ENCODE peak calls at places on chromosomes 11 and 22, in five cellular contexts. O is GM19239; C is activated CD4-positive, alpha-beta T cell treated with anti-CD3 and anti-CD28 coated beads, Interleukin-2, amount 50 U/mL, for 48 hours; A is left ventricle myocardium inferior; M is adrenal gland. I is an unnamed sample.

GRCh38 chr11:116513894-116514293 is 258.9 kb downstream of the BUD13 start:
- DNase-seq in A (peak; percentile 21), C (peak; percentile 36), M (peak; percentile 31), O (no peak), I (no peak)

GRCh38 chr11:11157201-11157600 is 195.8 kb downstream of the CSNK2A3 start:
- DNase-seq in O (no peak), M (no peak), C (peak; percentile 36), A (no peak), I (peak; percentile 30)

GRCh38 chr22:23772315-23773246 is at the start of gene MMP11:
- DNase-seq in A (peak; percentile 73), O (no peak), C (peak; percentile 61), M (no peak), I (peak; percentile 84)

GRCh38 chr22:31084811-31085492 is 3.8 kb downstream of the SMTN start:
- DNase-seq in A (peak; percentile 90), M (peak; percentile 86), O (peak; percentile 92), C (peak; percentile 88), I (peak; percentile 97)

GRCh38 chr11:69943066-69943465 is 123.8 kb upstream of the FGF3 start:
- DNase-seq in O (no peak), A (no peak), C (no peak), M (no peak), I (no peak)

GRCh38 chr11:61893981-61894380 is 2.6 kb upstream of the FADS3 start:
- DNase-seq in M (no peak), A (no peak), O (no peak), C (no peak), I (no peak)

GRCh38 chr11:108199446-108200321 is 22.8 kb downstream of the NPAT start:
- DNase-seq in A (no peak), M (no peak), O (peak; percentile 26), C (peak; percentile 74), I (peak; percentile 80)

GRCh38 chr11:74683279-74683871 is 47.9 kb downstream of the CHRDL2 start:
- DNase-seq in A (peak; percentile 36), C (peak; percentile 3), M (peak; percentile 20), O (no peak), I (peak; percentile 46)

GRCh38 chr11:30821438-30821965 is 235.3 kb upstream of the MPPED2 start:
- DNase-seq in M (no peak), O (no peak), A (no peak), C (no peak), I (no peak)

GRCh38 chr11:87421422-87421821 is 383.7 kb downstream of the TMEM135 start:
- DNase-seq in A (no peak), M (peak; percentile 44), C (peak; percentile 12), O (peak; percentile 29), I (peak; percentile 38)

GRCh38 chr22:24133187-24133965 is 47.9 kb upstream of the SUSD2 start:
- DNase-seq in C (no peak), A (peak; percentile 25), O (no peak), M (no peak), I (no peak)

GRCh38 chr11:129141748-129142475 is 50.2 kb downstream of the ARHGAP32 start:
- DNase-seq in C (no peak), M (no peak), O (no peak), A (no peak), I (no peak)

GRCh38 chr11:10197091-10197490 is 96.9 kb downstream of the SBF2 start:
- DNase-seq in O (no peak), C (no peak), A (no peak), M (no peak), I (no peak)

GRCh38 chr11:63099555-63099954 is 44.5 kb downstream of the SLC22A24 start:
- DNase-seq in O (no peak), C (no peak), A (no peak), M (no peak), I (no peak)

GRCh38 chr11:8325905-8326304 is 62.2 kb upstream of the LMO1 start:
- DNase-seq in A (no peak), M (no peak), C (no peak), O (no peak), I (no peak)

GRCh38 chr22:22463855-22464540 is 44.5 kb downstream of the ZNF280B start:
- DNase-seq in C (peak; percentile 45), O (peak; percentile 26), M (peak; percentile 51), A (no peak), I (peak; percentile 42)

GRCh38 chr22:30286813-30287625 is 2.3 kb downstream of the CASTOR1 start:
- DNase-seq in A (peak; percentile 68), C (peak; percentile 92), O (peak; percentile 78), M (peak; percentile 65), I (peak; percentile 86)

GRCh38 chr11:6248248-6248647 is 9.4 kb downstream of the CNGA4 start:
- DNase-seq in C (no peak), O (no peak), M (no peak), A (no peak), I (no peak)

GRCh38 chr22:38205261-38206128 is 3.7 kb downstream of the MAFF start:
- DNase-seq in A (peak; percentile 83), C (no peak), M (peak; percentile 67), O (no peak), I (no peak)

GRCh38 chr11:26704249-26704648 is 17.6 kb downstream of the SLC5A12 start:
- DNase-seq in A (no peak), O (no peak), C (no peak), M (no peak), I (no peak)

GRCh38 chr11:14288189-14288935 is 70.6 kb downstream of the RRAS2 start:
- DNase-seq in M (no peak), C (no peak), O (no peak), A (no peak), I (no peak)

GRCh38 chr22:35622132-35622913 is 5.2 kb upstream of the MB start:
- DNase-seq in O (no peak), A (peak; percentile 65), M (peak; percentile 57), C (no peak), I (no peak)

GRCh38 chr11:84498016-84498415 is 1129.1 kb downstream of the DLG2 start:
- DNase-seq in O (no peak), M (peak; percentile 56), A (no peak), C (no peak), I (no peak)

GRCh38 chr22:23376256-23376655 is 195.9 kb downstream of the BCR start:
- DNase-seq in C (peak; percentile 48), O (peak; percentile 45), A (no peak), M (no peak), I (peak; percentile 67)

GRCh38 chr11:7612056-7612660 is 61.1 kb downstream of the CYB5R2 start:
- DNase-seq in A (no peak), C (no peak), O (no peak), M (no peak), I (no peak)

GRCh38 chr11:41534861-41535260 is 75.4 kb upstream of the LRRC4C start:
- DNase-seq in O (no peak), C (no peak), A (no peak), M (no peak), I (no peak)

GRCh38 chr11:64164392-64165312 is 1.3 kb downstream of the MACROD1 start:
- DNase-seq in M (no peak), A (peak; percentile 65), O (no peak), C (no peak), I (no peak)

GRCh38 chr11:12537778-12538401 is 136.3 kb upstream of the TEAD1 start:
- DNase-seq in A (no peak), M (no peak), C (no peak), O (no peak), I (no peak)

I was measured in GM13977.